ENCODE peak calls at places on chromosomes 12 and 14, in ten cellular contexts. V, H, L, P, S, I, A, C, Q and K are unnamed samples.

GRCh38 chr12:103382119-103382518 is 113.6 kb downstream of the C12orf42 start:
- DNase-seq in V (no peak), H (no peak), L (no peak), P (no peak), S (no peak), I (no peak), A (no peak), C (no peak), Q (no peak), K (no peak)

GRCh38 chr12:94435511-94435927 is 24.1 kb downstream of the CEP83 start:
- DNase-seq in V (no peak), H (no peak), L (no peak), P (no peak), S (no peak), I (no peak), A (no peak), C (no peak), Q (no peak), K (no peak)

GRCh38 chr12:46354111-46354798 is 18.3 kb downstream of the SLC38A2 start:
- DNase-seq in V (no peak), H (no peak), L (no peak), P (no peak), S (no peak), I (no peak), A (no peak), C (no peak), Q (no peak), K (no peak)

GRCh38 chr14:73591690-73592448 is at the start of gene ACOT4:
- DNase-seq in V (no peak), H (peak), L (peak), P (peak), S (no peak), I (peak), A (peak), C (peak), Q (no peak), K (peak)

GRCh38 chr14:23057757-23058653 is 685 bp upstream of the CDH24 start:
- DNase-seq in V (peak), H (peak), L (peak), P (peak), S (peak), I (no peak), A (no peak), C (peak), Q (no peak), K (peak)

GRCh38 chr12:46493352-46494209 is 121.0 kb upstream of the SLC38A2 start:
- DNase-seq in V (no peak), H (no peak), L (no peak), P (no peak), S (no peak), I (no peak), A (no peak), C (no peak), Q (no peak), K (peak)

GRCh38 chr14:74531467-74531866 is 37.9 kb downstream of the ISCA2 start:
- DNase-seq in V (no peak), H (peak), L (no peak), P (peak), S (no peak), I (no peak), A (no peak), C (no peak), Q (no peak), K (peak)

GRCh38 chr14:56569174-56569573 is 10.4 kb upstream of the TMEM260 start:
- DNase-seq in V (no peak), H (no peak), L (no peak), P (no peak), S (no peak), I (no peak), A (no peak), C (no peak), Q (no peak), K (no peak)

GRCh38 chr12:79006306-79006705 is 141.7 kb downstream of the SYT1 start:
- DNase-seq in V (no peak), H (no peak), L (no peak), P (peak), S (no peak), I (no peak), A (no peak), C (no peak), Q (no peak), K (peak)

GRCh38 chr14:35730871-35731270 is 78.2 kb downstream of the RALGAPA1 start:
- DNase-seq in V (no peak), H (no peak), L (no peak), P (no peak), S (no peak), I (no peak), A (no peak), C (no peak), Q (no peak), K (no peak)

GRCh38 chr14:93712838-93713724 is 75.2 kb downstream of the PRIMA1 start:
- DNase-seq in V (no peak), H (no peak), L (no peak), P (no peak), S (no peak), I (no peak), A (no peak), C (no peak), Q (no peak), K (no peak)

GRCh38 chr12:113005759-113006158 is 27.4 kb downstream of the OAS2 start:
- DNase-seq in V (no peak), H (no peak), L (no peak), P (no peak), S (no peak), I (no peak), A (peak), C (no peak), Q (no peak), K (peak)

GRCh38 chr12:75818863-75819262 is 212.7 kb downstream of the PHLDA1 start:
- DNase-seq in V (no peak), H (no peak), L (no peak), P (peak), S (no peak), I (no peak), A (no peak), C (no peak), Q (no peak), K (no peak)